ENCODE peak calls at places on chromosome 19, in eight cellular contexts. Z is brain microvascular endothelial cell, M is left ventricle myocardium inferior, B is prostate gland, G is kidney, W is cardiac muscle cell, K is astrocyte, A is dorsolateral prefrontal cortex. L is an unnamed sample.

GRCh38 chr19:49427855-49428546 is 2.8 kb downstream of the GFY start:
- DNase-seq in B (no peak), M (no peak), Z (no peak), K (no peak), G (no peak), W (no peak), A (no peak), L (no peak)

GRCh38 chr19:9962623-9963290 is 26.4 kb upstream of the OLFM2 start:
- DNase-seq in K (no peak), Z (no peak), A (no peak), M (no peak), G (no peak), B (no peak), W (no peak), L (no peak)

GRCh38 chr19:13134626-13135025 is 15.5 kb downstream of the STX10 start:
- DNase-seq in B (no peak), G (no peak), M (no peak), K (no peak), W (no peak), Z (no peak), A (no peak), L (no peak)

GRCh38 chr19:13600091-13600490 is 93.8 kb upstream of the CACNA1A start:
- DNase-seq in K (no peak), G (no peak), W (no peak), A (no peak), Z (no peak), M (no peak), B (no peak), L (no peak)

GRCh38 chr19:10252707-10253106 is 693 bp downstream of the MRPL4 start:
- DNase-seq in B (no peak), A (no peak), W (no peak), Z (no peak), M (no peak), G (no peak), K (no peak), L (no peak)

GRCh38 chr19:19123386-19123785 is 14.9 kb downstream of the TMEM161A start:
- DNase-seq in B (no peak), Z (no peak), M (no peak), W (no peak), K (no peak), A (no peak), G (no peak), L (no peak)

GRCh38 chr19:39212377-39212742 is 8.3 kb upstream of the SYCN start:
- DNase-seq in B (no peak), W (no peak), A (no peak), G (no peak), Z (peak), M (peak), K (no peak), L (no peak)

GRCh38 chr19:497861-498590 is 1.7 kb downstream of the MADCAM1 start:
- DNase-seq in A (no peak), G (peak), W (no peak), K (no peak), B (no peak), M (no peak), Z (no peak), L (no peak)

GRCh38 chr19:53047379-53047778 is 2.8 kb downstream of the ERVV-2 start:
- DNase-seq in K (no peak), G (no peak), B (no peak), Z (no peak), W (no peak), M (no peak), A (no peak), L (no peak)

GRCh38 chr19:52690395-52691214 is 44.2 kb downstream of the ZNF611 start:
- DNase-seq in G (peak), B (peak), Z (peak), W (peak), M (peak), K (peak), A (peak), L (peak)

GRCh38 chr19:51018745-51019543 is 565 bp downstream of the KLK10 start:
- DNase-seq in K (no peak), M (no peak), Z (no peak), W (peak), G (no peak), A (no peak), B (peak), L (peak)

GRCh38 chr19:10126213-10126639 is 6.5 kb upstream of the EIF3G start:
- DNase-seq in Z (no peak), K (no peak), B (no peak), M (no peak), A (no peak), W (no peak), G (no peak), L (no peak)

GRCh38 chr19:12052057-12052570 is 647 bp downstream of the ZNF878 start:
- DNase-seq in G (no peak), M (no peak), A (no peak), K (peak), W (no peak), Z (no peak), B (no peak), L (peak)

GRCh38 chr19:18083929-18084684 is 2.6 kb downstream of the IL12RB1 start:
- DNase-seq in Z (no peak), G (no peak), M (no peak), A (no peak), W (no peak), B (no peak), K (no peak), L (no peak)

GRCh38 chr19:46727036-46727501 is 10.2 kb upstream of the PRKD2 start:
- DNase-seq in K (no peak), W (no peak), B (no peak), M (no peak), A (peak), G (peak), Z (no peak), L (no peak)

GRCh38 chr19:51034704-51035103 is at the start of gene KLK12:
- DNase-seq in B (peak), K (no peak), W (no peak), A (no peak), Z (no peak), G (no peak), M (no peak), L (no peak)

GRCh38 chr19:29409121-29409862 is 116.5 kb upstream of the VSTM2B start:
- DNase-seq in W (no peak), Z (no peak), A (no peak), M (no peak), B (no peak), G (no peak), K (no peak), L (no peak)

GRCh38 chr19:11160119-11160768 is 4.7 kb upstream of the SPC24 start:
- DNase-seq in Z (no peak), G (no peak), M (no peak), K (peak), A (no peak), B (no peak), W (no peak), L (no peak)

GRCh38 chr19:4059493-4059880 is 7.2 kb downstream of the ZBTB7A start:
- DNase-seq in M (no peak), B (no peak), A (no peak), W (no peak), K (no peak), G (no peak), Z (no peak), L (no peak)

GRCh38 chr19:4060621-4061177 is 6.0 kb downstream of the ZBTB7A start:
- DNase-seq in Z (no peak), K (no peak), M (no peak), A (no peak), G (no peak), B (no peak), W (no peak), L (no peak)

GRCh38 chr19:4058696-4059492 is 7.8 kb downstream of the ZBTB7A start:
- DNase-seq in M (no peak), K (no peak), Z (no peak), A (peak), W (no peak), B (no peak), G (peak), L (no peak)

GRCh38 chr19:4061178-4061682 is 5.5 kb downstream of the ZBTB7A start:
- DNase-seq in K (no peak), G (peak), M (peak), A (no peak), W (no peak), B (peak), Z (no peak), L (peak)

DNA sequence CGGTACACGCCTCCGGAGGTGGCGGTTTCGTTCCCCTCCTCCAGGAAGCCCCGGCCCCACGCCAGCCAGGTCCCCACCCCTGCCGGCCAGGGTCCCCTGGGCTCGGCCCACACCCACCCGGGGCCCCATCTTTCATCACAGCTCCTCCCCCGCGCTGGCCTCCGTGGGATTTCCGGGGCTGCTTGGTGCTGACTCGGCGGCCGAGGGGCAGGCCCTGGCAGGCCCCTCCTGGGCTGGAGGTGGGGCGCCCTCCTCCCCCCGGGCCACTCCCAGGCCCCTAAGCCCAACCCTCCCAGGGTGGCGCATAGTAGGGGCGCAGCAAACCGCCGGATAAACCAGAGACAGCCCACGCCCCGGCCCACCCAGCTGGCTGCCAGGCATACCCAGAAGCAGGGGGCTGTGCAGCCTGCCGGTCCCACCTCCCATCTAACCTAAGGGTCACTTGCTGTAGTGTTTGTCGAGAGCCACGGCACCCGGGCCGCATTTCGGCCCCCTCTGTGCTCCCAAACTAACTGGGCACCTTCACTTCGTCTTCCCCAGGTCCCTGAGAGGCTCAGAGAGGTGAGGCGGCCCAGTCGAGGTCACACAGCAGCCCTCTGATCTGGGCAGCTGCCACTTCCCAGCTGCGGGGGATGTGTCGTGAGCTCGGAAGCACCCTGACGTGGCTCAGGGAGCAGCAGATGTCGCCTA is 6.6 kb downstream of the ZBTB7A start:
- DNase-seq in G (peak), A (no peak), B (no peak), M (peak), W (no peak), K (no peak), Z (no peak), L (peak)
- H3K27ac ChIP-seq in G (peak), A (peak), B (peak), M (peak), W (peak), K (peak), Z (peak), L (peak)

GRCh38 chr19:14682084-14682483 is 7.4 kb upstream of the ADGRE3 start:
- DNase-seq in G (no peak), Z (no peak), K (no peak), B (no peak), M (no peak), W (no peak), A (no peak), L (no peak)

GRCh38 chr19:14689598-14690503 is at the start of gene ZNF333:
- DNase-seq in A (peak), G (peak), Z (peak), W (peak), B (peak), M (peak), K (peak), L (peak)

GRCh38 chr19:14683439-14683838 is 6.4 kb upstream of the ZNF333 start:
- DNase-seq in M (no peak), B (no peak), A (no peak), Z (no peak), W (no peak), K (no peak), G (no peak), L (no peak)

GRCh38 chr19:14686411-14686810 is 3.4 kb upstream of the ZNF333 start:
- DNase-seq in Z (no peak), B (no peak), M (no peak), A (no peak), K (no peak), W (peak), G (no peak), L (no peak)
- TF ChIP-seq CTCF in Z (peak), B (no peak), M (peak), A (peak), K (no peak), W (peak), G (no peak), L (no peak)

GRCh38 chr19:2950286-2951124 is 5.7 kb upstream of the ZNF77 start:
- DNase-seq in G (peak), Z (peak), M (peak), W (peak), A (peak), K (peak), B (peak), L (peak)
- H3K27ac ChIP-seq in G (peak), Z (peak), M (peak), W (peak), A (peak), K (peak), B (peak), L (peak)

GRCh38 chr19:45128109-45128508 is 32.7 kb downstream of the NKPD1 start:
- DNase-seq in W (no peak), K (no peak), G (no peak), A (no peak), M (no peak), B (no peak), Z (no peak), L (no peak)

GRCh38 chr19:45130236-45130635 is 30.5 kb downstream of the NKPD1 start:
- DNase-seq in M (no peak), A (no peak), G (no peak), K (no peak), Z (no peak), W (no peak), B (no peak), L (no peak)

GRCh38 chr19:45128806-45129205 is 32.0 kb downstream of the NKPD1 start:
- DNase-seq in M (no peak), B (no peak), W (no peak), Z (no peak), G (no peak), K (no peak), A (no peak), L (no peak)

GRCh38 chr19:45133661-45134060 is 27.1 kb downstream of the NKPD1 start:
- DNase-seq in W (no peak), G (no peak), K (no peak), Z (no peak), B (no peak), A (no peak), M (no peak), L (no peak)

DNA sequence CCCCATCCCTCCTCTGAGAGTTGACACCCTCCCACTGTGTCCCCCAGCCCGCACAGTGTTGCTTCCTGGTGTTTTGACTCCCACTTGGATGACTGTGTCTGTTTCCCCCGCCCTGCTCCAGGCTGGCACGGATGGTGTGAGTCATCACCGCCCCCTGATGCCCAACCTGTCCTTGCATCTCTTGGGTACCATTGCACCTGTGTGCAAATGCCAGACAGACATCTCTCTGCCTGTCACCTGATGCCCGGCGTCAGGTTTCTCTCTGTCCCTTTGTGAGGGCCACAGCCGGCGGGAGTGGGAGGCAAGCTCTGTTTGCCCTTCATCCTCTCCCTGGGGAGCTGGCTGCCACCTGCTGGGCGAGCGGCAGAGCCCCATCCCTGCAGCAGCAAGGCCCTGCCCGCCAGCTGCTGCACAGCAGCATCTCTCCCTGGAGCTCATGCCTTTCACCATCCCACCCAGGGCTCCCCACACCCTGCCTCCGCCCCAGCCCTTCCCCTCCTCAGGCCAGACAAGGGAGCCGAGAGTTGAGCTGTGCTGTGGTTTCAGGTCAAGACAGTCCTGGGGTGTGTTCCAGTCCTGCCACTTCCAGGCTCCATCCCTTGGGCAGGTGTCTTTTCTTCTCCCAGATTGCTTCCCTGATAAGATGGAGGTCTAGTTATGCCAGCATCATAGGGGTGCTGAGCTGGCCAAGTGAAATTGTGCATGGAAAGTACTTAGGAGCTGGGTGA is 29.7 kb downstream of the NKPD1 start:
- DNase-seq in Z (no peak), A (peak), M (no peak), W (no peak), G (no peak), B (peak), K (no peak), L (peak)
- TF ChIP-seq CTCF in Z (peak), A (peak), M (peak), W (no peak), G (peak), B (peak), K (no peak), L (no peak)

GRCh38 chr19:28170066-28170465 is 1042.9 kb downstream of the UQCRFS1 start:
- DNase-seq in M (no peak), A (no peak), Z (no peak), B (no peak), G (no peak), W (no peak), K (no peak), L (no peak)
- H3K27ac ChIP-seq in M (no peak), A (no peak), Z (no peak), B (no peak), G (no peak), W (no peak), K (no peak), L (no peak)

DNA sequence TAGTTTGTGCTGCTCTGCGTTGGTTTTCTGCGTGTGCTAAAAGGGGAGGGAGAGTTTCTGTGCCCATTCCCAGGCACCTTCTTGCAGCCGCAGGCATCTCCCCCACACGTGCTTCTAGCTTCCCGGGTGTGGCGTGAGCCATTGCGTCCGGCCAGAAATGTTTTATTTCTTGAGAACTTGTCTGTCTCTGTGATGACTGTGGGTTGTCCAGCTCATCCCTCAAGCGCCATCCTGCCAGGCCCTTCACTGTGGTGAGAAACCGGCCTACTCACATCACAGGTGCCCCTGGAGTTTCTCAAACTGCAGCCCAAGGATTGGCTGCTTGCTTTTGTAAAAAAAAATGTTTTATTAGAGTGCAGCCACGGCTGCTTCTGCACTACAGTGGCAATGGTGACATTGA is 24.2 kb downstream of the EPN1 start:
- DNase-seq in M (no peak), W (no peak), K (no peak), A (peak), B (no peak), Z (no peak), G (no peak), L (no peak)
- TF ChIP-seq CTCF in M (no peak), W (no peak), K (no peak), A (no peak), B (no peak), Z (no peak), G (no peak), L (no peak)

GRCh38 chr19:6276447-6276846 is 3.3 kb downstream of the MLLT1 start:
- DNase-seq in G (peak), K (peak), A (no peak), M (peak), Z (peak), W (peak), B (no peak), L (no peak)
- H3K27ac ChIP-seq in G (peak), K (no peak), A (peak), M (peak), Z (no peak), W (peak), B (no peak), L (peak)

L was measured in RWPE1.